ENCODE peak calls at places on chromosomes 5 and 9, in seven cellular contexts. O is mammary epithelial cell; V is astrocyte of the spinal cord; M is Peyer's patch; C is heart right ventricle; D is CD8-positive, alpha-beta T cell; G is foreskin fibroblast. J is an unnamed sample.

GRCh38 chr9:128262687-128263086 is 13.1 kb downstream of the GOLGA2 start:
- DNase-seq in O (no peak), V (no peak), M (no peak), C (no peak), D (no peak), G (no peak), J (no peak)

GRCh38 chr9:19358691-19359090 is 21.3 kb downstream of the RPS6 start:
- DNase-seq in O (no peak), V (no peak), M (no peak), C (no peak), D (no peak), G (no peak), J (no peak)

GRCh38 chr9:17742065-17742464 is 163.2 kb downstream of the SH3GL2 start:
- DNase-seq in O (no peak), V (no peak), M (no peak), C (no peak), D (no peak), G (no peak), J (no peak)

GRCh38 chr9:35538361-35539234 is 48.7 kb downstream of the RUSC2 start:
- DNase-seq in O (peak), V (peak), M (no peak), C (peak), D (no peak), G (peak), J (peak)

GRCh38 chr5:75964008-75964407 is 119.2 kb upstream of the SV2C start:
- DNase-seq in O (no peak), V (no peak), M (no peak), C (no peak), D (no peak), G (no peak), J (no peak)

GRCh38 chr5:180640765-180641565 is 8.4 kb downstream of the FLT4 start:
- DNase-seq in O (no peak), V (no peak), M (no peak), C (no peak), D (no peak), G (no peak), J (no peak)

GRCh38 chr5:154308457-154309360 is 118.2 kb downstream of the GALNT10 start:
- DNase-seq in O (peak), V (peak), M (no peak), C (no peak), D (no peak), G (peak), J (peak)

GRCh38 chr9:81489048-81489447 is 200.3 kb downstream of the TLE1 start:
- DNase-seq in O (no peak), V (no peak), M (no peak), C (no peak), D (no peak), G (no peak), J (no peak)

GRCh38 chr5:129593525-129593924 is 133.4 kb downstream of the ADAMTS19 start:
- DNase-seq in O (no peak), V (no peak), M (no peak), C (no peak), D (no peak), G (peak), J (no peak)

GRCh38 chr9:12538842-12539584 is 154.2 kb upstream of the TYRP1 start:
- DNase-seq in O (no peak), V (no peak), M (no peak), C (no peak), D (no peak), G (no peak), J (no peak)
- H3K4me3 ChIP-seq in O (no peak), V (no peak), M (no peak), C (peak), D (no peak), G (no peak), J (no peak)

DNA sequence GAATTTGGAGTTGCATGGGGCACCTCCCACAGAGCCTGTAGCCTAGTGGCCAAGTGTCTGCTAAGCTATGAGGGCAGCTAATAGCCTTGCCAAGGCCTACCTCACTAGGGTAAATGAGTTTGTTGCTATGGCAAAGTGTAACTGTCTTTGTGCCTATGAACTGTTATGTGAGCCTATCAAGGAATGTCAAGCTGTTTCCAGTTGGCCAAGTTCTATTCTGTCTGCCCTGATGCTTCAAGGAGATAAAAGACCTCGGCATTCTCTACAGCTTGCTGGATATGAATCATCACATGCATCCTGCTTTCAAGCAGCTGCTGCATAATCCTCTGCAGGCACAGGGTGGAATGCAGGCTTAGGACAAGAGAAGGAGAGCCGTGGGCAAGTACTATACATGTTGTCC is 69.8 kb upstream of the CCDC112 start:
- DNase-seq in O (peak), V (peak), M (no peak), C (no peak), D (no peak), G (peak), J (peak)
- TF ChIP-seq CTCF in O (no peak), V (no peak), M (no peak), C (no peak), D (no peak), G (no peak), J (peak)

GRCh38 chr9:37001461-37001860 is 32.6 kb downstream of the PAX5 start:
- DNase-seq in O (no peak), V (no peak), M (no peak), C (no peak), D (no peak), G (no peak), J (no peak)
- H3K4me3 ChIP-seq in O (no peak), V (no peak), M (no peak), C (no peak), D (no peak), G (no peak), J (no peak)

DNA sequence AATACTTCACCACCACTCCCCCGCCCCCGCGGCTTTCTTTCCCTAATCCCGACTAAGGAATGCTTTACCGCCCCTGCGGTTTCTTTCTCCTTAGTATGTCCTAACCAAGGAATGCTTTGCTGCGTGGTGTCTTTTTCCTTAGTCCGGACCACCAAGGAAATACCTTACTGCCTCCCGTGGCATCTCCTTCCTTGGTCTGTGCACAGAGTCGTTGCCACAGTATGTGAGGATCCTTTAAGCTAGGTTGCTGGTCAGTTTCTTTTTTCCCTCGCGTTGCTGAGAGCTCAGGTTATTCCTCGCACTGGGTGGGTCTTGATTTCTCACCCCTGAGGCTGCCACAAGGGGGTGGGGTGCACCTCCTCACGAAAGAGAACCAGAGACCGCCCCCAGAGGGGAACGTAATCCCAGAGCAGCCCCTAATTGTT is 309.4 kb downstream of the NR3C1 start:
- DNase-seq in O (peak), V (peak), M (no peak), C (no peak), D (no peak), G (no peak), J (peak)
- TF ChIP-seq CTCF in O (no peak), V (no peak), M (no peak), C (no peak), D (no peak), G (no peak), J (no peak)

GRCh38 chr5:176530406-176530982 is 6.7 kb downstream of the RNF44 start:
- DNase-seq in O (no peak), V (no peak), M (no peak), C (no peak), D (no peak), G (no peak), J (no peak)
- H3K4me3 ChIP-seq in O (no peak), V (no peak), M (peak), C (no peak), D (peak), G (no peak), J (no peak)

GRCh38 chr5:160119142-160119904 is at the start of gene PWWP2A:
- DNase-seq in O (peak), V (peak), M (peak), C (peak), D (peak), G (peak), J (peak)
- TF ChIP-seq CTCF in O (peak), V (no peak), M (peak), C (no peak), D (no peak), G (no peak), J (no peak)

DNA sequence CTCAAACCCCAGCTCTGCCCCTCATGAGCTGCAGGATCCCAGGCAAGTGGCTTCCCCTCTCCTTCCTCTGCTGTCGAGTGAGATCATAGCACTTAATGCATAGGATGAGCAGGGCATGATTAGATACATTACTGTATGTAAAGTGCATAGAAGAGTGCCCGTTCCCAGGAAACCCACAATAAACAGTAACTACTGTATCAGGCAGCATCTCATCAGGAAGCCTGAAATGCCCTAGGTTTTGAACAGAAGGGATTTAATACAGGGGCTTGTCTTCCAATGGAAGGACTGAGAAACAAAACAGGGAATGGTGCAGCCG is 38.5 kb upstream of the NEK6 start:
- DNase-seq in O (no peak), V (no peak), M (no peak), C (no peak), D (no peak), G (no peak), J (no peak)
- H3K4me3 ChIP-seq in O (no peak), V (no peak), M (no peak), C (no peak), D (no peak), G (no peak), J (no peak)

DNA sequence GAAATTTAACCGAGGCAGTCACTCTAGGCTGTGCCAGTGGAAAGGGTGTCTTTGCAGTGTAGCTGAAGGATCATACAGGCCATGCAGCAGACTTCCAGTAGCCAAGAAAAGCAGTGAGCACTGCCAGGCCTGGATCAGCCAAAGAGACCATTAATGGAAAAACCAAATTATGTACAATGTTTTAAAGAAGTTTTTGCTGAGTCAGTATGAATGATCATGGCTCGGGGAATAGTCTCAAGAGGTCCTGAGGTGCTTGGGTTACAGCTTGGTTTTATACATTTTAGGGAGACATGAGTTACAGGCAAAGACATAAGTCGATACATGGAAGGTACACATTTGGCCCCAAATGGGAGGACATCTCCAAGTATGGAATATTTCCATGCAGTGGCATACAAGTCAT is 141.3 kb downstream of the YTHDC2 start:
- DNase-seq in O (no peak), V (no peak), M (no peak), C (no peak), D (no peak), G (no peak), J (no peak)
- TF ChIP-seq CTCF in O (no peak), V (no peak), M (no peak), C (no peak), D (no peak), G (no peak), J (no peak)

J was measured in cardiac fibroblast.